ENCODE peak calls at places on chromosomes 12 and 14, in nine cellular contexts. L is GM12878, E is transverse colon, B is HCT116, X is sigmoid colon, A is stomach, I is breast epithelium, K is endothelial cell of umbilical vein, S is HepG2. G is an unnamed sample. For H3K4me1, the result is how much of the 10 kb centered on the place peaks cover.

GRCh38 chr14:89137514-89138163 is 279.4 kb downstream of the FOXN3 start:
- DNase-seq in B (peak), K (peak), I (peak), E (no peak), A (peak), L (no peak), S (peak), X (no peak), G (peak)

GRCh38 chr14:101584049-101584859 is 23.0 kb downstream of the DIO3 start:
- DNase-seq in K (no peak), I (no peak), B (no peak), S (no peak), A (no peak), E (no peak), L (no peak), X (no peak), G (peak)

GRCh38 chr14:95478309-95478708 is 38.1 kb downstream of the SYNE3 start:
- DNase-seq in X (no peak), B (no peak), E (no peak), L (no peak), A (no peak), K (no peak), I (no peak), S (no peak), G (no peak)

GRCh38 chr12:80087486-80088213 is 11.7 kb upstream of the OTOGL start:
- DNase-seq in K (no peak), I (no peak), S (no peak), X (no peak), L (no peak), E (no peak), B (no peak), A (no peak), G (no peak)

GRCh38 chr14:48954446-48954845 is 631.7 kb downstream of the RPS29 start:
- DNase-seq in A (no peak), E (no peak), X (no peak), I (no peak), K (no peak), B (no peak), L (no peak), S (no peak), G (no peak)

GRCh38 chr12:113299619-113300237 is 35.2 kb downstream of the SLC8B1 start:
- DNase-seq in L (no peak), S (peak), I (peak), B (peak), K (peak), E (peak), A (peak), X (peak), G (peak)

GRCh38 chr14:53953002-53953827 is 3.4 kb downstream of the BMP4 start:
- DNase-seq in A (peak), I (peak), K (peak), X (peak), S (peak), B (no peak), E (peak), L (no peak), G (peak)

GRCh38 chr14:21723431-21724045 is 49.9 kb upstream of the OR4E1 start:
- DNase-seq in K (no peak), A (no peak), X (no peak), E (peak), S (peak), B (peak), L (no peak), I (no peak), G (no peak)

GRCh38 chr12:48980389-48980952 is 2.3 kb downstream of the WNT1 start:
- DNase-seq in S (no peak), A (no peak), K (no peak), E (peak), L (no peak), I (no peak), X (no peak), B (no peak), G (peak)

GRCh38 chr14:33567736-33568124 is 383.1 kb downstream of the EGLN3 start:
- DNase-seq in S (no peak), L (no peak), A (no peak), K (peak), B (no peak), X (no peak), I (no peak), E (no peak), G (no peak)

GRCh38 chr12:123914726-123915345 is 57.8 kb downstream of the CCDC92 start:
- DNase-seq in B (no peak), K (no peak), A (no peak), E (no peak), X (no peak), I (no peak), S (no peak), L (no peak), G (no peak)

GRCh38 chr14:58082491-58083098 is 69.4 kb downstream of the ARMH4 start:
- DNase-seq in X (no peak), L (no peak), A (no peak), S (no peak), E (no peak), I (no peak), B (peak), K (peak), G (no peak)

GRCh38 chr14:92692822-92693226 is 55.6 kb downstream of the LGMN start:
- DNase-seq in I (peak), A (peak), K (peak), L (no peak), S (no peak), E (peak), X (peak), B (no peak), G (no peak)

GRCh38 chr14:105783707-105784106 is 257.3 kb downstream of the TMEM121 start:
- DNase-seq in B (no peak), X (no peak), S (no peak), A (no peak), K (no peak), E (no peak), L (no peak), I (no peak), G (no peak)

GRCh38 chr12:113136128-113136989 is 798 bp upstream of the RASAL1 start:
- DNase-seq in B (peak), A (peak), S (no peak), L (no peak), K (no peak), I (no peak), X (no peak), E (peak), G (no peak)

GRCh38 chr14:68784995-68785816 is 7.7 kb downstream of the ZFP36L1 start:
- DNase-seq in B (peak), K (peak), I (peak), E (no peak), A (peak), S (no peak), L (no peak), X (peak), G (no peak)

GRCh38 chr14:54133896-54134295 is 177.3 kb upstream of the BMP4 start:
- DNase-seq in S (peak), A (no peak), L (no peak), X (no peak), K (no peak), B (no peak), E (no peak), I (no peak), G (peak)

GRCh38 chr14:105993814-105994213 is 467.4 kb downstream of the TMEM121 start:
- DNase-seq in L (no peak), S (no peak), B (no peak), E (no peak), K (no peak), X (no peak), A (no peak), I (no peak), G (peak)

GRCh38 chr14:100850841-100851585 is 25.1 kb downstream of the MEG3 start:
- DNase-seq in X (peak), B (peak), L (no peak), A (peak), I (peak), K (peak), E (peak), S (peak), G (peak)

GRCh38 chr12:95397566-95397965 is 76.4 kb upstream of the METAP2 start:
- DNase-seq in L (no peak), E (no peak), I (no peak), S (no peak), A (no peak), B (no peak), X (no peak), K (no peak), G (no peak)

GRCh38 chr12:116278667-116279066 is 1.2 kb upstream of the MED13L start:
- DNase-seq in S (no peak), E (no peak), K (no peak), A (no peak), L (no peak), X (no peak), I (no peak), B (no peak), G (no peak)

GRCh38 chr14:53547593-53547992 is 394.5 kb upstream of the DDHD1 start:
- DNase-seq in S (no peak), L (no peak), X (no peak), A (no peak), I (no peak), B (no peak), K (no peak), E (no peak), G (no peak)

GRCh38 chr14:52961060-52961639 is 10.3 kb upstream of the FERMT2 start:
- DNase-seq in L (peak), E (peak), S (peak), B (peak), I (peak), A (peak), K (peak), X (peak), G (peak)

GRCh38 chr14:39015360-39015961 is 87.6 kb downstream of the SEC23A start:
- DNase-seq in S (peak), I (no peak), A (no peak), E (peak), K (peak), X (no peak), B (peak), L (no peak), G (no peak)

GRCh38 chr12:29088611-29089219 is 60.4 kb upstream of the FAR2 start:
- DNase-seq in K (peak), E (no peak), B (no peak), S (peak), X (no peak), L (no peak), A (no peak), I (no peak), G (no peak)

GRCh38 chr12:20475542-20475941 is 107.2 kb downstream of the PDE3A start:
- DNase-seq in S (no peak), L (no peak), A (no peak), B (no peak), E (no peak), K (no peak), I (no peak), X (no peak), G (no peak)

GRCh38 chr12:126069549-126070165 is 1004.4 kb downstream of the AACS start:
- DNase-seq in L (no peak), S (peak), X (no peak), I (no peak), K (peak), A (peak), E (peak), B (peak), G (no peak)

GRCh38 chr12:103161582-103161981 is 204.1 kb downstream of the ASCL1 start:
- DNase-seq in X (no peak), I (no peak), K (no peak), S (no peak), A (no peak), B (no peak), E (no peak), L (no peak), G (no peak)

GRCh38 chr14:22265319-22266140 is 323.5 kb downstream of the DAD1 start:
- DNase-seq in K (no peak), E (no peak), S (no peak), L (no peak), A (no peak), I (no peak), B (no peak), X (no peak), G (no peak)

GRCh38 chr12:51848843-51849735 is 571 bp upstream of the FIGNL2 start:
- DNase-seq in A (no peak), E (no peak), S (no peak), K (peak), X (no peak), B (no peak), I (no peak), L (no peak), G (no peak)

GRCh38 chr12:51846209-51846779 is 2.2 kb downstream of the FIGNL2 start:
- DNase-seq in I (no peak), S (no peak), L (no peak), K (no peak), A (no peak), E (no peak), X (no peak), B (no peak), G (no peak)

GRCh38 chr12:51847830-51848727 is at the start of gene FIGNL2:
- DNase-seq in L (no peak), A (no peak), S (no peak), I (no peak), X (no peak), K (peak), E (no peak), B (no peak), G (peak)

GRCh38 chr12:51845451-51845850 is 3.1 kb downstream of the FIGNL2 start:
- DNase-seq in S (peak), X (no peak), K (no peak), E (no peak), A (no peak), I (no peak), L (no peak), B (no peak), G (no peak)

GRCh38 chr12:51846911-51847829 is 1.3 kb downstream of the FIGNL2 start:
- DNase-seq in L (no peak), B (no peak), S (no peak), A (no peak), I (peak), E (peak), K (peak), X (no peak), G (peak)
- TF ChIP-seq POLR2AphosphoS5 in L (no peak), B (no peak), S (no peak), A (no peak), I (no peak), E (peak), K (no peak), X (peak), G (peak)

GRCh38 chr12:122081108-122081696 is 2.6 kb downstream of the MLXIP start:
- DNase-seq in L (no peak), I (no peak), B (no peak), X (no peak), E (no peak), K (peak), A (no peak), S (no peak), G (no peak)

GRCh38 chr12:122080149-122081107 is 1.9 kb downstream of the MLXIP start:
- DNase-seq in B (no peak), L (no peak), X (peak), I (no peak), K (peak), E (peak), A (peak), S (no peak), G (peak)

GRCh38 chr12:122078141-122079037 is at the start of gene MLXIP:
- DNase-seq in I (peak), L (no peak), K (peak), S (peak), E (peak), A (peak), X (peak), B (peak), G (peak)

GRCh38 chr12:122079038-122079531 is 529 bp downstream of the MLXIP start:
- DNase-seq in I (no peak), A (peak), B (no peak), S (no peak), L (no peak), E (peak), X (peak), K (peak), G (no peak)

GRCh38 chr12:122079532-122080081 is 1.1 kb downstream of the MLXIP start:
- DNase-seq in K (peak), B (no peak), A (no peak), E (no peak), I (no peak), X (peak), L (no peak), S (no peak), G (no peak)
- H3K4me1 ChIP-seq in K (under half), B (under half), A (under half), E (half or more), I (under half), X (half or more), L (under half), S (half or more), G (under half)

DNA sequence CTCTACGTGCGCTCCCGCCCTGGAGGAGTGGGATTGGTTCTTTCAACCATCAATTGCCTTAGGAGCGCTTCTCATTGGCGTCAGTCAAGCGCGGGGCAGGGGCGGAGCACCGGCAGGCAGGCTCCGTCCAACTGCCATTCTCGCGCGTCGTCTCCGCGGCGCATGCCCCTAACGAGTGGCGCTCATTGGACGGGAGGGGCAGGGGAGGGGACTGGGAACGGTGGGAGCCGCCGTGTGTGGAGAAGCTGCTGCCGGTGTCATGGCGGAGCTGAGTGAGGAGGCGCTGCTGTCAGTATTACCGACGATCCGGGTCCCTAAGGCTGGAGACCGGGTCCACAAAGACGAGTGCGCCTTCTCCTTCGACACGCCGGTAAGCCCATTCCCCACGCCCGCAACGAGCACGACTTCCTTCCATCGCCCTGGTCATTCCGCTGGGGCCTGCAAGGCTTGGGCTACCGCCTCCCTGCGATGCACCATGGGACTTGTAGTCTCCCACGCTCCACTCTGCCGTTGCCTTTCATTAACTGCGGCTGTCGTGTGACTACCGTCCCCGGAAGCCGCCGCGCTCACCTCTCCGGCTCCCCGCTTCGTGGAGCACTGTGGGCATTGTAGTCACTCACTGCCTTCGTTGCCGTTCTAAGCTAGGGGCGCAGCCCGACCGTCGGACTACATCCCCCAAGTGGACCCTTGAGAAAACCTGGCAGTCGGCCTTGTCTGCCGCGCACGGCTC is at the start of gene USP5:
- DNase-seq in B (peak), L (peak), S (peak), X (peak), E (peak), A (peak), K (peak), I (peak), G (peak)
- TF ChIP-seq POLR2A in B (no peak), L (peak), S (peak), X (no peak), E (no peak), A (no peak), K (peak), I (no peak), G (no peak)

GRCh38 chr12:93786669-93787397 is 109.7 kb downstream of the CRADD start:
- DNase-seq in B (no peak), S (no peak), L (no peak), E (no peak), A (no peak), X (no peak), I (no peak), K (peak), G (no peak)

GRCh38 chr12:93782854-93783253 is 105.7 kb downstream of the CRADD start:
- DNase-seq in I (no peak), X (no peak), L (no peak), B (no peak), K (no peak), E (no peak), A (no peak), S (no peak), G (no peak)

GRCh38 chr12:93783827-93784226 is 106.7 kb downstream of the CRADD start:
- DNase-seq in K (peak), I (no peak), B (no peak), L (no peak), X (no peak), S (no peak), E (no peak), A (no peak), G (no peak)

GRCh38 chr12:93785262-93786010 is 108.3 kb downstream of the CRADD start:
- DNase-seq in B (peak), K (peak), X (peak), L (no peak), S (peak), E (peak), A (no peak), I (peak), G (no peak)

GRCh38 chr12:93784339-93785086 is 107.3 kb downstream of the CRADD start:
- DNase-seq in X (peak), E (peak), B (peak), K (peak), A (no peak), S (peak), L (no peak), I (peak), G (no peak)
- TF ChIP-seq POLR2AphosphoS5 in X (peak), E (peak), B (no peak), K (peak), A (peak), S (no peak), L (no peak), I (no peak), G (peak)

GRCh38 chr14:55604900-55605418 is 25.0 kb downstream of the KTN1 start:
- DNase-seq in A (no peak), S (no peak), E (no peak), I (no peak), B (no peak), K (no peak), X (no peak), L (no peak), G (no peak)

GRCh38 chr14:55604467-55604866 is 24.5 kb downstream of the KTN1 start:
- DNase-seq in S (no peak), L (no peak), B (no peak), I (no peak), X (no peak), K (no peak), A (no peak), E (no peak), G (no peak)

GRCh38 chr14:55600784-55601561 is 21.0 kb downstream of the KTN1 start:
- DNase-seq in K (peak), B (no peak), E (no peak), I (no peak), L (no peak), S (no peak), X (no peak), A (no peak), G (no peak)

GRCh38 chr14:55605793-55606192 is 25.8 kb downstream of the KTN1 start:
- DNase-seq in B (no peak), E (no peak), L (no peak), A (no peak), K (peak), S (peak), I (no peak), X (no peak), G (no peak)

DNA sequence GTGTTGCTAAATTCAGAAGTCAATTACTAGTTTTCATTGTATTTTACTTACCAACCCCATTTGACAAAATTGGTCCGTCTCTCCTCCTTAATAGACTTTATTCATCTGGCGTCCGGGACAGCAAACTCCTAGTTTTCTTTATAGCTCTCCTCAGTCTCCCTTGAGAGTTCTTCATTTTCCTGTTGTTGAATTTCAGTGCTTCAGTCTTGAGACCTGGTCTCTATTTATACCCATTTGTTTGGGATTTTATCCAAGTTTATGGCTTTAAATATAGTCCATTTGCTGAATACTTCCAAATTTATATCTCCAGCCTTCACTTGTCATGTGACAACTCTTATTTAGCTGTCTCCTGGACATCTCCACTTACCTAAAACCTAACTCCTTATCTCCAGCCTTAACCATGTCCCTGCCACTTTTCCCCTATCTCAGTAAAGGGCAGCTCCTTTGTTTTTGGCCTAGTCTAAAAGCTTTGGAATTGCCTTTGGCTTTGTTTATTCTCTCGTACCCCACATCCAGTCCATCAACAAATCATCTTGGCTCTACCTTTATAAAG is 23.5 kb downstream of the KTN1 start:
- DNase-seq in A (no peak), X (no peak), S (no peak), B (no peak), K (no peak), L (no peak), I (no peak), E (no peak), G (no peak)
- H3K4me1 ChIP-seq in A (under half), X (half or more), S (half or more), B (half or more), K (under half), L (under half), I (under half), E (under half), G (under half)